ENCODE peak calls at places on chromosomes 6 and 20, in ten cellular contexts. M is astrocyte of the cerebellum; X is effector memory CD4-positive, alpha-beta T cell; Q is ovary; P is activated CD4-positive, CD25-positive, alpha-beta regulatory T cell treated with anti-CD3 and anti-CD28 coated beads, Interleukin-2, amount 50 U/mL, for 72 hours; N is breast epithelium; I is iris pigment epithelial cell; F is OCI-M1; B is GM03348; H is PC-3. C is an unnamed sample.

GRCh38 chr6:126091507-126091906 is 105.2 kb downstream of the TRMT11 start:
- DNase-seq in M (no peak), X (no peak), Q (no peak), P (no peak), N (no peak), I (no peak), F (no peak), B (no peak), H (no peak), C (no peak)

GRCh38 chr20:10370091-10370887 is 63.7 kb downstream of the MKKS start:
- DNase-seq in M (no peak), X (no peak), Q (no peak), P (no peak), N (no peak), I (peak), F (peak), B (no peak), H (no peak), C (no peak)

GRCh38 chr6:156780117-156780641 is 3.0 kb downstream of the ARID1B start:
- DNase-seq in M (peak), X (peak), Q (no peak), P (no peak), N (peak), I (peak), F (peak), B (peak), H (peak), C (peak)

GRCh38 chr6:49551126-49551865 is 828 bp downstream of the C6orf141 start:
- DNase-seq in M (no peak), X (no peak), Q (no peak), P (no peak), N (no peak), I (no peak), F (peak), B (peak), H (peak), C (no peak)

GRCh38 chr6:41966214-41966920 is 24.8 kb upstream of the CCND3 start:
- DNase-seq in M (peak), X (no peak), Q (no peak), P (no peak), N (no peak), I (peak), F (no peak), B (no peak), H (no peak), C (no peak)

GRCh38 chr6:110971458-110971857 is 10.4 kb upstream of the RPF2 start:
- DNase-seq in M (no peak), X (no peak), Q (no peak), P (no peak), N (no peak), I (peak), F (no peak), B (no peak), H (no peak), C (no peak)

GRCh38 chr6:33428219-33428890 is 8.5 kb downstream of the SYNGAP1 start:
- DNase-seq in M (no peak), X (no peak), Q (peak), P (no peak), N (no peak), I (peak), F (peak), B (peak), H (peak), C (no peak)

GRCh38 chr6:18053071-18053475 is 65.6 kb upstream of the KIF13A start:
- DNase-seq in M (no peak), X (no peak), Q (no peak), P (no peak), N (peak), I (peak), F (no peak), B (no peak), H (no peak), C (no peak)

GRCh38 chr6:152932865-152933264 is 50.0 kb downstream of the FBXO5 start:
- DNase-seq in M (no peak), X (no peak), Q (no peak), P (no peak), N (no peak), I (no peak), F (no peak), B (no peak), H (no peak), C (no peak)

GRCh38 chr6:33895296-33895695 is 91.5 kb upstream of the MLN start:
- DNase-seq in M (no peak), X (no peak), Q (no peak), P (no peak), N (no peak), I (no peak), F (no peak), B (no peak), H (no peak), C (no peak)

GRCh38 chr6:101393291-101394251 is at the start of gene GRIK2:
- DNase-seq in M (no peak), X (no peak), Q (no peak), P (no peak), N (no peak), I (peak), F (no peak), B (peak), H (peak), C (no peak)

GRCh38 chr6:127634178-127634577 is 57.2 kb downstream of the C6orf58 start:
- DNase-seq in M (no peak), X (no peak), Q (no peak), P (no peak), N (no peak), I (no peak), F (no peak), B (no peak), H (no peak), C (no peak)

GRCh38 chr6:150549577-150550184 is 50.0 kb upstream of the PLEKHG1 start:
- DNase-seq in M (no peak), X (no peak), Q (no peak), P (no peak), N (no peak), I (peak), F (no peak), B (no peak), H (peak), C (no peak)

GRCh38 chr20:50304501-50304856 is 113.8 kb downstream of the CEBPB start:
- DNase-seq in M (no peak), X (no peak), Q (peak), P (no peak), N (no peak), I (peak), F (no peak), B (peak), H (no peak), C (no peak)

GRCh38 chr6:34148864-34149810 is 3.2 kb upstream of the GRM4 start:
- DNase-seq in M (no peak), X (no peak), Q (no peak), P (no peak), N (no peak), I (no peak), F (no peak), B (no peak), H (no peak), C (no peak)

GRCh38 chr6:137904822-137905617 is 38.0 kb downstream of the TNFAIP3 start:
- DNase-seq in M (no peak), X (peak), Q (no peak), P (no peak), N (no peak), I (peak), F (peak), B (peak), H (no peak), C (peak)

GRCh38 chr6:38264605-38265004 is 375.1 kb downstream of the BTBD9 start:
- DNase-seq in M (no peak), X (no peak), Q (no peak), P (no peak), N (no peak), I (peak), F (no peak), B (no peak), H (no peak), C (no peak)

GRCh38 chr6:119273799-119274595 is 75.6 kb downstream of the MAN1A1 start:
- DNase-seq in M (peak), X (no peak), Q (no peak), P (no peak), N (no peak), I (peak), F (no peak), B (peak), H (no peak), C (no peak)

GRCh38 chr6:36276581-36277536 is 7.0 kb downstream of the PNPLA1 start:
- DNase-seq in M (no peak), X (no peak), Q (no peak), P (no peak), N (no peak), I (no peak), F (no peak), B (no peak), H (no peak), C (no peak)

GRCh38 chr20:37528442-37529213 is 952 bp upstream of the BLCAP start:
- DNase-seq in M (no peak), X (no peak), Q (no peak), P (no peak), N (no peak), I (no peak), F (no peak), B (no peak), H (no peak), C (no peak)

GRCh38 chr20:34375977-34376430 is 12.9 kb downstream of the ITCH start:
- DNase-seq in M (no peak), X (no peak), Q (no peak), P (no peak), N (no peak), I (no peak), F (no peak), B (no peak), H (no peak), C (no peak)

GRCh38 chr6:145736854-145737181 is 1.5 kb upstream of the EPM2A start:
- DNase-seq in M (peak), X (no peak), Q (no peak), P (no peak), N (no peak), I (peak), F (peak), B (peak), H (no peak), C (no peak)

GRCh38 chr6:131065112-131065823 is 2.2 kb upstream of the EPB41L2 start:
- DNase-seq in M (no peak), X (no peak), Q (no peak), P (no peak), N (no peak), I (no peak), F (peak), B (no peak), H (peak), C (no peak)

GRCh38 chr6:112432853-112433252 is 85.7 kb downstream of the RFPL4B start:
- DNase-seq in M (no peak), X (no peak), Q (no peak), P (no peak), N (no peak), I (peak), F (no peak), B (no peak), H (no peak), C (no peak)

GRCh38 chr6:45613678-45614077 is 235.9 kb upstream of the SUPT3H start:
- DNase-seq in M (no peak), X (no peak), Q (peak), P (no peak), N (peak), I (peak), F (no peak), B (peak), H (no peak), C (no peak)

GRCh38 chr6:163904161-163904560 is 489.6 kb downstream of the QKI start:
- DNase-seq in M (no peak), X (no peak), Q (no peak), P (no peak), N (no peak), I (no peak), F (no peak), B (no peak), H (no peak), C (no peak)

GRCh38 chr6:89122625-89123024 is 4.8 kb upstream of the SRSF12 start:
- DNase-seq in M (peak), X (no peak), Q (no peak), P (no peak), N (no peak), I (peak), F (peak), B (peak), H (peak), C (no peak)

GRCh38 chr6:53240763-53241162 is 92.1 kb upstream of the GCM1 start:
- DNase-seq in M (no peak), X (no peak), Q (no peak), P (no peak), N (no peak), I (no peak), F (no peak), B (no peak), H (no peak), C (no peak)

GRCh38 chr6:19501737-19502245 is 335.4 kb upstream of the ID4 start:
- DNase-seq in M (no peak), X (no peak), Q (no peak), P (no peak), N (no peak), I (no peak), F (no peak), B (no peak), H (no peak), C (no peak)

GRCh38 chr6:138562691-138563090 is 63.4 kb upstream of the NHSL1 start:
- DNase-seq in M (no peak), X (no peak), Q (no peak), P (no peak), N (no peak), I (no peak), F (no peak), B (no peak), H (no peak), C (no peak)

GRCh38 chr20:15200139-15200538 is 862.7 kb upstream of the FLRT3 start:
- DNase-seq in M (no peak), X (no peak), Q (no peak), P (no peak), N (no peak), I (no peak), F (no peak), B (no peak), H (peak), C (no peak)

GRCh38 chr6:104689551-104690205 is 170.0 kb downstream of the HACE1 start:
- DNase-seq in M (no peak), X (no peak), Q (no peak), P (no peak), N (no peak), I (peak), F (no peak), B (peak), H (peak), C (no peak)

GRCh38 chr20:10316582-10316981 is 98.0 kb downstream of the SNAP25 start:
- DNase-seq in M (no peak), X (no peak), Q (no peak), P (no peak), N (no peak), I (no peak), F (peak), B (no peak), H (peak), C (no peak)

GRCh38 chr6:22747576-22747975 is 178.2 kb downstream of the HDGFL1 start:
- DNase-seq in M (no peak), X (no peak), Q (no peak), P (no peak), N (no peak), I (no peak), F (peak), B (no peak), H (no peak), C (no peak)

C was measured in T-helper 9 cell.